ENCODE peak calls at places on chromosomes 11 and 22, in seven cellular contexts. C is cardiac muscle cell; G is left lung; V is CD4-positive, alpha-beta T cell; L is PC-9; Z is fibroblast of lung; T is AG04449. P is an unnamed sample.

GRCh38 chr11:130155106-130155505 is 4.5 kb upstream of the ST14 start:
- DNase-seq in C (no peak), G (no peak), V (no peak), L (no peak), Z (no peak), T (no peak), P (no peak)

GRCh38 chr22:37293172-37293571 is 10.9 kb downstream of the CYTH4 start:
- DNase-seq in C (no peak), G (no peak), V (no peak), L (no peak), Z (no peak), T (no peak), P (no peak)

GRCh38 chr11:78419327-78419726 is 1.7 kb upstream of the GAB2 start:
- DNase-seq in C (no peak), G (no peak), V (no peak), L (no peak), Z (peak), T (peak), P (no peak)

GRCh38 chr11:36412781-36413383 is 97.2 kb downstream of the TRAF6 start:
- DNase-seq in C (no peak), G (no peak), V (no peak), L (no peak), Z (peak), T (peak), P (no peak)

GRCh38 chr11:71454470-71455113 is 1.6 kb downstream of the NADSYN1 start:
- DNase-seq in C (no peak), G (no peak), V (peak), L (peak), Z (no peak), T (no peak), P (peak)

GRCh38 chr22:19446603-19447387 is 716 bp downstream of the C22orf39 start:
- DNase-seq in C (no peak), G (no peak), V (no peak), L (no peak), Z (peak), T (no peak), P (no peak)

GRCh38 chr22:19079691-19080090 is 42.5 kb downstream of the DGCR2 start:
- DNase-seq in C (no peak), G (no peak), V (no peak), L (no peak), Z (no peak), T (no peak), P (no peak)

GRCh38 chr11:9814108-9814507 is 150.2 kb downstream of the SWAP70 start:
- DNase-seq in C (no peak), G (no peak), V (no peak), L (no peak), Z (no peak), T (no peak), P (no peak)

GRCh38 chr11:110463153-110463552 is 33.4 kb downstream of the FDX1 start:
- DNase-seq in C (peak), G (peak), V (peak), L (peak), Z (peak), T (no peak), P (peak)

GRCh38 chr11:132064987-132065620 is 694.7 kb downstream of the NTM start:
- DNase-seq in C (no peak), G (no peak), V (no peak), L (no peak), Z (peak), T (peak), P (no peak)

GRCh38 chr11:84740050-84740449 is 887.1 kb downstream of the DLG2 start:
- DNase-seq in C (no peak), G (no peak), V (no peak), L (no peak), Z (no peak), T (no peak), P (no peak)

GRCh38 chr11:122796128-122796717 is 42.1 kb upstream of the CRTAM start:
- DNase-seq in C (peak), G (peak), V (peak), L (peak), Z (peak), T (no peak), P (peak)

GRCh38 chr11:63567044-63567840 is 4.1 kb upstream of the PLAAT2 start:
- DNase-seq in C (peak), G (no peak), V (peak), L (peak), Z (peak), T (peak), P (peak)

GRCh38 chr11:78379039-78379670 is 38.5 kb downstream of the GAB2 start:
- DNase-seq in C (peak), G (no peak), V (no peak), L (no peak), Z (no peak), T (no peak), P (no peak)

GRCh38 chr11:43359432-43359818 is 705 bp downstream of the TTC17 start:
- DNase-seq in C (peak), G (no peak), V (peak), L (no peak), Z (peak), T (no peak), P (no peak)

GRCh38 chr22:29742319-29742718 is 22.5 kb downstream of the CABP7 start:
- DNase-seq in C (no peak), G (no peak), V (no peak), L (no peak), Z (no peak), T (no peak), P (no peak)

GRCh38 chr22:37462983-37463382 is 23.2 kb downstream of the MFNG start:
- DNase-seq in C (peak), G (no peak), V (no peak), L (peak), Z (peak), T (no peak), P (peak)

GRCh38 chr22:35587447-35587870 is 29.7 kb downstream of the MB start:
- DNase-seq in C (peak), G (peak), V (no peak), L (peak), Z (no peak), T (no peak), P (peak)

GRCh38 chr11:86230196-86230813 is 14.2 kb upstream of the EED start:
- DNase-seq in C (no peak), G (no peak), V (no peak), L (no peak), Z (no peak), T (no peak), P (peak)

GRCh38 chr11:29962243-29962642 is 54.6 kb downstream of the KCNA4 start:
- DNase-seq in C (no peak), G (no peak), V (no peak), L (no peak), Z (no peak), T (no peak), P (peak)

GRCh38 chr11:107711861-107712260 is at the start of gene SLN:
- DNase-seq in C (no peak), G (no peak), V (no peak), L (no peak), Z (no peak), T (no peak), P (no peak)

GRCh38 chr22:27918351-27919221 is 470 bp downstream of the PITPNB start:
- DNase-seq in C (peak), G (peak), V (peak), L (peak), Z (peak), T (no peak), P (peak)

GRCh38 chr11:64801591-64802369 is 1.2 kb downstream of the MAP4K2 start:
- DNase-seq in C (no peak), G (no peak), V (no peak), L (no peak), Z (no peak), T (no peak), P (no peak)

GRCh38 chr11:285021-285893 is 3.7 kb upstream of the PGGHG start:
- DNase-seq in C (no peak), G (peak), V (no peak), L (no peak), Z (no peak), T (no peak), P (no peak)

GRCh38 chr11:57353024-57353423 is 14.9 kb downstream of the P2RX3 start:
- DNase-seq in C (no peak), G (no peak), V (no peak), L (no peak), Z (no peak), T (no peak), P (no peak)

GRCh38 chr11:36684840-36685800 is 87.1 kb upstream of the RAG2 start:
- DNase-seq in C (no peak), G (no peak), V (peak), L (no peak), Z (no peak), T (no peak), P (no peak)

GRCh38 chr22:36409911-36410756 is 22.4 kb upstream of the MYH9 start:
- DNase-seq in C (peak), G (peak), V (peak), L (peak), Z (peak), T (no peak), P (peak)

GRCh38 chr11:134581966-134582787 is 170.1 kb upstream of the B3GAT1 start:
- DNase-seq in C (no peak), G (no peak), V (no peak), L (no peak), Z (no peak), T (no peak), P (no peak)

GRCh38 chr11:113389288-113389687 is 1.7 kb downstream of the ANKK1 start:
- DNase-seq in C (no peak), G (no peak), V (no peak), L (no peak), Z (no peak), T (no peak), P (no peak)

GRCh38 chr11:111541209-111542061 is 915 bp downstream of the LAYN start:
- DNase-seq in C (peak), G (peak), V (no peak), L (peak), Z (peak), T (peak), P (peak)

GRCh38 chr11:31030375-31030774 is 339.2 kb downstream of the DCDC1 start:
- DNase-seq in C (no peak), G (no peak), V (no peak), L (no peak), Z (no peak), T (no peak), P (no peak)

GRCh38 chr11:32034680-32035079 is 56.2 kb upstream of the RCN1 start:
- DNase-seq in C (no peak), G (no peak), V (no peak), L (no peak), Z (peak), T (peak), P (no peak)

GRCh38 chr11:115720537-115721308 is 216.5 kb upstream of the CADM1 start:
- DNase-seq in C (peak), G (no peak), V (no peak), L (no peak), Z (no peak), T (no peak), P (no peak)

GRCh38 chr11:28679795-28680194 is 571.6 kb downstream of the METTL15 start:
- DNase-seq in C (no peak), G (no peak), V (no peak), L (no peak), Z (peak), T (peak), P (no peak)

GRCh38 chr22:50483977-50484853 is 2.4 kb upstream of the MIOX start:
- DNase-seq in C (no peak), G (peak), V (no peak), L (no peak), Z (no peak), T (no peak), P (peak)

GRCh38 chr11:128196235-128196634 is 391.1 kb downstream of the ETS1 start:
- DNase-seq in C (no peak), G (no peak), V (no peak), L (no peak), Z (peak), T (no peak), P (no peak)

DNA sequence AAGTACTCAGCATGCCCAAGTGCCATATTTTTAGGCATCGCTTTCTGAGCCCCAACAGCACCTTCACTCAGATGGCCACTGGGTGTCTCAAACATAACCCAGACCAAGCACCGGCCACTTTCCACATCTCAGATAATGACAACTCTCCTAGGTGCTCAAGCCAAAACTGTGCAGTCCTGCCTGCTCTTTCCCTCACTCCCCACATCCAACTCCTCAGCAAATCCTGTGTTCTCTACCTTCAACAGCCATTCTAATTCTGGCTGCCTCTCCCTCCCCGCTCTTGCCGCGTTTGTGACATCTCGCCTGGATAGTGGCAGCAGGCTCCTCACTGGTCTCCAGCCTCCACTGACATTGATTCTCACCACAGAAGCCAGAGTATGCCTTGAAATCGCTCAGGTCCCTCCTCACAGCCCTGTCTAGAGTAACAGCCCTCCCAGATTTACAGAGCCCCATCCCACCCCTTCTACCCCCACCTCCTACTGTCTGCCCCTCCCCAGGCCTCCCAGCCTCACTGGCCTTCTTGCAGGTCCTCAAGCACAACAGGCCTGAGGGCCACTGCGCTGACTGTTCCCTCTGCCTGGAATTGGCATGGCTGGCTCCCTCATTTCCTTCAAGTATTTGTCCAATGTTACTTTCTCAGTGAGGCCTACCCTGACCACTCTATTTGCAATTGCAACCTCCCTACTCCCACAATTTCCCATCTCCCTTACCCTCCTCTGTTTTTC is 1.3 kb upstream of the PHETA2 start:
- DNase-seq in C (peak), G (no peak), V (no peak), L (no peak), Z (no peak), T (no peak), P (no peak)
- TF ChIP-seq CTCF in C (no peak), G (no peak), V (no peak), L (no peak), Z (no peak), T (no peak), P (no peak)

GRCh38 chr11:69644071-69644961 is 3.4 kb downstream of the CCND1 start:
- DNase-seq in C (peak), G (peak), V (no peak), L (peak), Z (peak), T (peak), P (peak)
- TF ChIP-seq CTCF in C (peak), G (no peak), V (no peak), L (no peak), Z (peak), T (peak), P (no peak)

GRCh38 chr11:34994859-34995258 is 78.4 kb downstream of the PDHX start:
- DNase-seq in C (no peak), G (no peak), V (no peak), L (no peak), Z (no peak), T (no peak), P (no peak)

GRCh38 chr11:34996958-34997357 is 80.5 kb downstream of the PDHX start:
- DNase-seq in C (no peak), G (no peak), V (no peak), L (no peak), Z (no peak), T (no peak), P (no peak)

GRCh38 chr11:34999453-34999852 is 83.0 kb downstream of the PDHX start:
- DNase-seq in C (no peak), G (no peak), V (no peak), L (no peak), Z (no peak), T (no peak), P (no peak)

GRCh38 chr11:35003658-35004057 is 87.2 kb downstream of the PDHX start:
- DNase-seq in C (no peak), G (no peak), V (no peak), L (no peak), Z (no peak), T (no peak), P (no peak)

GRCh38 chr11:34997872-34998548 is 81.6 kb downstream of the PDHX start:
- DNase-seq in C (no peak), G (no peak), V (no peak), L (no peak), Z (peak), T (no peak), P (no peak)
- TF ChIP-seq CTCF in C (peak), G (peak), V (peak), L (peak), Z (peak), T (no peak), P (no peak)

GRCh38 chr22:25553131-25553530 is 11.3 kb upstream of the GRK3 start:
- DNase-seq in C (no peak), G (no peak), V (no peak), L (no peak), Z (no peak), T (no peak), P (no peak)

GRCh38 chr22:25555506-25556060 is 8.9 kb upstream of the GRK3 start:
- DNase-seq in C (no peak), G (no peak), V (no peak), L (no peak), Z (no peak), T (no peak), P (no peak)

GRCh38 chr22:25548866-25549464 is 15.5 kb upstream of the GRK3 start:
- DNase-seq in C (no peak), G (no peak), V (no peak), L (no peak), Z (no peak), T (no peak), P (peak)

GRCh38 chr22:25554321-25555088 is 10.0 kb upstream of the GRK3 start:
- DNase-seq in C (no peak), G (no peak), V (no peak), L (no peak), Z (no peak), T (no peak), P (no peak)

GRCh38 chr22:25551396-25551795 is 13.1 kb upstream of the GRK3 start:
- DNase-seq in C (no peak), G (no peak), V (no peak), L (no peak), Z (no peak), T (no peak), P (no peak)
- TF ChIP-seq CTCF in C (no peak), G (no peak), V (no peak), L (no peak), Z (no peak), T (no peak), P (no peak)

GRCh38 chr11:14643697-14644395 is at the start of gene PDE3B:
- DNase-seq in C (peak), G (peak), V (peak), L (no peak), Z (peak), T (no peak), P (peak)
- TF ChIP-seq CTCF in C (no peak), G (peak), V (no peak), L (no peak), Z (no peak), T (no peak), P (no peak)

DNA sequence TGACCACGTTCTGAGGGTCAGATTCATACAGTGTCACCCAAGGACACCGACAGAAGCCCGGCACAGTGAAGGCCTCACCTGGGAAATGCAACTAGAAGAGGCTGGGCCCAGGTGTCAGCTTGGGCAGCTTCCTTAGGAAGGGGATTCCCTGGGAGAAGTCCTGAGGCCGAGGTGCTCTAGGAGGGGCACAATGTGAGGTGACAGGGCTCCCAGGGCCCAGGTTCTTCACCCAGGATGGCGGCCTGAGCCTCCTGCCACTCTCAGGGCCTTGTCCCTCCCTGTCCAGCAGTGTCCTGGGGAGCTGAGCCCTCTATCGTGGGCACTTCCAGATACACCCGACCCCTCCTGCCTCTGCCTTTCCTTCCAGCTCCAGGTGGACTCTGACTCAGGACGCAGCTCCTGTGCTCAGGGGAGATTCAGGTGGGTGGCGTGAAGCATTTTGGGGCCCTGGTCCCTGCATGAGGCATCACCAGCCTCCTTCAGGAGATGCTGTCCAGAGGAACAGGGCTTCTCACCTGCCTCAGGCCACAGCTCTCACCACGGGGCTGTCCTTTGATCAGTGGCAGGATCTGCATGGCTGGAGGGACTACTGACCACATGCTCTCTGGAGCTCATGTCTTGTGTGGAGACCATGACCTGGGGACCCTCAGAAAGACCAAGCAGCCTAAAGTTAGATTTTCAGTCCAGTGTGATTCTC is 58.6 kb downstream of the GGTLC2 start:
- DNase-seq in C (no peak), G (no peak), V (no peak), L (no peak), Z (no peak), T (no peak), P (no peak)
- TF ChIP-seq CTCF in C (no peak), G (no peak), V (no peak), L (no peak), Z (no peak), T (no peak), P (no peak)

GRCh38 chr11:103035656-103036434 is 56.1 kb downstream of the DCUN1D5 start:
- DNase-seq in C (peak), G (no peak), V (no peak), L (peak), Z (peak), T (peak), P (peak)
- TF ChIP-seq CTCF in C (peak), G (peak), V (peak), L (peak), Z (peak), T (peak), P (no peak)

GRCh38 chr11:118996926-118997626 is 862 bp upstream of the CENATAC start:
- DNase-seq in C (no peak), G (no peak), V (peak), L (no peak), Z (no peak), T (no peak), P (no peak)
- TF ChIP-seq CTCF in C (peak), G (no peak), V (no peak), L (no peak), Z (peak), T (no peak), P (no peak)

DNA sequence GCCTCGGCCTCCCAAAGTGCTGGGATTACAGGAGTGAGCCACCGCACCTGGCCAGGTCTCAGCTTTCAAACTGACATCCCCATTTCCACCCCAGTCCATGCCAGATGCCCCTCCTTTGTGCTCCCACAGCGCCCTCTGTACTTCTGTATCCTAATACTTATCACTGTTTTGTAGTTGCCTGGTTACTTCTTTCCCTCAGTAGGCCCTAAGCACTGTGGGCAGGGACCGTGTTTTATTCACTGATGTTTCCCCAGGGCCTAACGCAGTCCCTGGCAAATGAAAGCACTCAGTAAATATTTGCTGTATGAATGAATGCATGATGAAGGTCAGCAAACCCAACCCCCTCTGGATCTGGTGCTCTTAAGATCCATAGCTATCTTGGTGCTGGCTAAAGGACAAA is 2.2 kb upstream of the TRIM3 start:
- DNase-seq in C (no peak), G (no peak), V (no peak), L (no peak), Z (no peak), T (no peak), P (no peak)
- TF ChIP-seq CTCF in C (no peak), G (no peak), V (no peak), L (no peak), Z (no peak), T (no peak), P (no peak)